ENCODE peak calls at places on chromosomes 16 and 17, in four cellular contexts. J is activated naive CD8-positive, alpha-beta T cell treated with anti-CD3 and anti-CD28 coated beads, Interleukin-2, amount 10 ng/mL, durations not matched to agents 7 days and 5 days; L is SHP77; O is RPMI8226. Q is an unnamed sample.

GRCh38 chr17:5557485-5557884 is 26.8 kb downstream of the NLRP1 start:
- DNase-seq in J (no peak), L (no peak), O (no peak), Q (peak; percentile 24)

GRCh38 chr17:79038545-79039135 is 14.7 kb downstream of the C1QTNF1 start:
- DNase-seq in J (no peak), L (no peak), O (no peak), Q (peak; percentile 96)

GRCh38 chr17:63573634-63574033 is 23.4 kb downstream of the DCAF7 start:
- DNase-seq in J (no peak), L (no peak), O (no peak), Q (no peak)

GRCh38 chr16:48053346-48053745 is 102.4 kb downstream of the ABCC12 start:
- DNase-seq in J (no peak), L (no peak), O (no peak), Q (no peak)

GRCh38 chr17:60147553-60148241 is 2.1 kb upstream of the CA4 start:
- DNase-seq in J (no peak), L (no peak), O (no peak), Q (no peak)

GRCh38 chr17:78718575-78719209 is 63.4 kb downstream of the CYTH1 start:
- DNase-seq in J (no peak), L (no peak), O (no peak), Q (no peak)

GRCh38 chr17:12789075-12789975 is at the start of gene ARHGAP44:
- DNase-seq in J (peak; percentile 56), L (peak; percentile 78), O (peak; percentile 22), Q (peak; percentile 10)

GRCh38 chr17:17681744-17682292 is 560 bp downstream of the RAI1 start:
- DNase-seq in J (peak; percentile 78), L (peak; percentile 68), O (peak; percentile 72), Q (no peak)

GRCh38 chr17:81509048-81509686 is 3.4 kb downstream of the ACTG1 start:
- DNase-seq in J (no peak), L (no peak), O (peak; percentile 48), Q (no peak)

GRCh38 chr17:11459780-11460426 is 138.4 kb upstream of the DNAH9 start:
- DNase-seq in J (no peak), L (no peak), O (no peak), Q (no peak)

GRCh38 chr17:74219576-74220133 is 6.3 kb downstream of the TTYH2 start:
- DNase-seq in J (no peak), L (no peak), O (no peak), Q (no peak)

GRCh38 chr17:4142107-4142900 is 526 bp downstream of the ZZEF1 start:
- DNase-seq in J (no peak), L (no peak), O (peak; percentile 34), Q (no peak)

GRCh38 chr16:19265531-19265930 is 20.0 kb upstream of the CLEC19A start:
- DNase-seq in J (no peak), L (no peak), O (no peak), Q (no peak)

GRCh38 chr16:23388786-23389185 is 64.2 kb downstream of the COG7 start:
- DNase-seq in J (no peak), L (no peak), O (no peak), Q (no peak)

GRCh38 chr17:29166507-29166887 is 13.7 kb downstream of the MYO18A start:
- DNase-seq in J (no peak), L (no peak), O (no peak), Q (no peak)

GRCh38 chr16:69712277-69712676 is 14.1 kb downstream of the NQO1 start:
- DNase-seq in J (no peak), L (no peak), O (no peak), Q (no peak)

GRCh38 chr16:1428511-1428910 is 2.4 kb upstream of the PERCC1 start:
- DNase-seq in J (peak; percentile 76), L (no peak), O (peak; percentile 42), Q (no peak)

GRCh38 chr16:70747703-70748631 is 53.0 kb downstream of the VAC14 start:
- DNase-seq in J (no peak), L (peak; percentile 83), O (no peak), Q (no peak)

GRCh38 chr16:77885596-77886295 is 97.4 kb downstream of the VAT1L start:
- DNase-seq in J (no peak), L (no peak), O (no peak), Q (no peak)

GRCh38 chr17:16820979-16821543 is 131.0 kb downstream of the CCDC144A start:
- DNase-seq in J (no peak), L (no peak), O (no peak), Q (no peak)

GRCh38 chr16:4613636-4614570 is 785 bp downstream of the UBALD1 start:
- DNase-seq in J (peak; percentile 61), L (no peak), O (peak; percentile 66), Q (no peak)